ENCODE peak calls at places on chromosome 20, in ten cellular contexts. R is HuH-7; X is stimulated activated CD4-positive, alpha-beta T cell treated with anti-CD3 and anti-CD28 coated beads, Interleukin-1b, Interleukin-23, amount 100 ng/mL, for 48 hours; Z is NCI-H1436; S is nephron progenitor cell; I is CD8-positive, alpha-beta T cell; O is stimulated activated CD8-positive, alpha-beta memory T cell treated with anti-CD3 and anti-CD28 coated beads, Interleukin-2, amount 100 ng/mL, for 1 hour; E is Right ventricle myocardium superior; A is C1 segment of cervical spinal cord; N is frontal cortex. B is an unnamed sample.

GRCh38 chr20:14470977-14471642 is 133.7 kb upstream of the FLRT3 start:
- DNase-seq in R (no peak), X (no peak), Z (peak), S (no peak), I (no peak), O (no peak), E (no peak), A (no peak), N (no peak), B (no peak)

GRCh38 chr20:17824676-17825224 is 125.0 kb downstream of the BANF2 start:
- DNase-seq in R (no peak), X (no peak), Z (no peak), S (no peak), I (no peak), O (no peak), E (no peak), A (no peak), N (no peak), B (no peak)

GRCh38 chr20:63873477-63873971 is 8.5 kb downstream of the TPD52L2 start:
- DNase-seq in R (no peak), X (peak), Z (no peak), S (no peak), I (no peak), O (no peak), E (peak), A (peak), N (no peak), B (no peak)

GRCh38 chr20:51087306-51087705 is 64.4 kb upstream of the KCNG1 start:
- DNase-seq in R (no peak), X (no peak), Z (no peak), S (no peak), I (no peak), O (no peak), E (no peak), A (no peak), N (no peak), B (no peak)

GRCh38 chr20:21118782-21119181 is 7.1 kb upstream of the KIZ start:
- DNase-seq in R (no peak), X (no peak), Z (no peak), S (no peak), I (no peak), O (no peak), E (no peak), A (no peak), N (no peak), B (no peak)

GRCh38 chr20:62405108-62405980 is 1.7 kb downstream of the CABLES2 start:
- DNase-seq in R (peak), X (no peak), Z (no peak), S (peak), I (no peak), O (no peak), E (peak), A (no peak), N (peak), B (no peak)

GRCh38 chr20:53866787-53867740 is 203.3 kb downstream of the BCAS1 start:
- DNase-seq in R (no peak), X (no peak), Z (no peak), S (no peak), I (no peak), O (no peak), E (no peak), A (no peak), N (no peak), B (no peak)

GRCh38 chr20:5504061-5504739 is 187.4 kb upstream of the PROKR2 start:
- DNase-seq in R (peak), X (no peak), Z (no peak), S (no peak), I (no peak), O (no peak), E (peak), A (peak), N (peak), B (peak)

GRCh38 chr20:35171753-35172433 is at the start of gene PROCR:
- DNase-seq in R (no peak), X (no peak), Z (peak), S (peak), I (peak), O (no peak), E (peak), A (peak), N (peak), B (peak)